ENCODE peak calls at places on chromosomes 6 and 20, in eight cellular contexts. H, R, O, T, L, B, I and K are unnamed samples.

GRCh38 chr6:167706313-167707109 is 120.2 kb upstream of the AFDN start:
- DNase-seq in B (no peak), L (no peak), I (peak; percentile 65), H (no peak), O (no peak), R (no peak), T (no peak), K (no peak)

GRCh38 chr20:38875170-38875993 is 50.8 kb upstream of the FAM83D start:
- DNase-seq in T (no peak), L (no peak), O (no peak), I (peak; percentile 60), B (peak; percentile 76), R (peak; percentile 42), H (no peak), K (peak; percentile 17)

GRCh38 chr20:24879875-24880274 is 69.2 kb upstream of the CST7 start:
- DNase-seq in T (no peak), B (no peak), O (no peak), L (no peak), I (no peak), H (no peak), R (no peak), K (no peak)

GRCh38 chr6:684831-685636 is 7.9 kb downstream of the EXOC2 start:
- DNase-seq in I (peak; percentile 36), L (no peak), O (peak; percentile 40), T (peak; percentile 37), R (no peak), H (peak; percentile 63), B (no peak), K (no peak)

GRCh38 chr6:33410711-33411631 is at the start of gene PHF1:
- DNase-seq in R (no peak), B (peak; percentile 84), O (peak; percentile 74), L (no peak), T (no peak), I (peak; percentile 75), H (peak; percentile 80), K (peak; percentile 84)

GRCh38 chr6:127117979-127118504 is 429 bp upstream of the RSPO3 start:
- DNase-seq in R (peak; percentile 18), O (peak; percentile 71), L (no peak), H (no peak), I (no peak), T (no peak), B (no peak), K (no peak)

GRCh38 chr6:169851641-169852503 is 100.5 kb downstream of the ERMARD start:
- DNase-seq in I (no peak), O (peak; percentile 46), H (no peak), T (peak; percentile 39), R (peak; percentile 37), B (no peak), L (no peak), K (no peak)

GRCh38 chr6:157747395-157747794 is 75.7 kb upstream of the SNX9 start:
- DNase-seq in H (no peak), R (no peak), T (no peak), L (no peak), O (no peak), B (no peak), I (no peak), K (no peak)

GRCh38 chr20:41173791-41174341 is 36.5 kb downstream of the PLCG1 start:
- DNase-seq in T (no peak), B (peak; percentile 5), I (no peak), R (peak; percentile 20), O (peak; percentile 17), L (no peak), H (no peak), K (peak; percentile 10)

GRCh38 chr6:129686941-129687627 is 22.9 kb downstream of the ARHGAP18 start:
- DNase-seq in O (no peak), R (no peak), H (peak; percentile 52), I (no peak), L (no peak), B (peak; percentile 38), T (no peak), K (no peak)

GRCh38 chr6:53673138-53673801 is 7.7 kb upstream of the KLHL31 start:
- DNase-seq in I (no peak), L (no peak), O (no peak), B (no peak), H (peak; percentile 83), T (peak; percentile 28), R (no peak), K (no peak)

GRCh38 chr6:105991561-105992314 is 94.4 kb upstream of the PRDM1 start:
- DNase-seq in B (peak; percentile 55), O (peak; percentile 67), I (no peak), L (peak; percentile 36), T (peak; percentile 12), R (peak; percentile 49), H (no peak), K (peak; percentile 26)

GRCh38 chr6:76940186-76940585 is 523.1 kb downstream of the HTR1B start:
- DNase-seq in R (no peak), T (no peak), I (no peak), L (no peak), H (no peak), O (no peak), B (no peak), K (no peak)

DNA sequence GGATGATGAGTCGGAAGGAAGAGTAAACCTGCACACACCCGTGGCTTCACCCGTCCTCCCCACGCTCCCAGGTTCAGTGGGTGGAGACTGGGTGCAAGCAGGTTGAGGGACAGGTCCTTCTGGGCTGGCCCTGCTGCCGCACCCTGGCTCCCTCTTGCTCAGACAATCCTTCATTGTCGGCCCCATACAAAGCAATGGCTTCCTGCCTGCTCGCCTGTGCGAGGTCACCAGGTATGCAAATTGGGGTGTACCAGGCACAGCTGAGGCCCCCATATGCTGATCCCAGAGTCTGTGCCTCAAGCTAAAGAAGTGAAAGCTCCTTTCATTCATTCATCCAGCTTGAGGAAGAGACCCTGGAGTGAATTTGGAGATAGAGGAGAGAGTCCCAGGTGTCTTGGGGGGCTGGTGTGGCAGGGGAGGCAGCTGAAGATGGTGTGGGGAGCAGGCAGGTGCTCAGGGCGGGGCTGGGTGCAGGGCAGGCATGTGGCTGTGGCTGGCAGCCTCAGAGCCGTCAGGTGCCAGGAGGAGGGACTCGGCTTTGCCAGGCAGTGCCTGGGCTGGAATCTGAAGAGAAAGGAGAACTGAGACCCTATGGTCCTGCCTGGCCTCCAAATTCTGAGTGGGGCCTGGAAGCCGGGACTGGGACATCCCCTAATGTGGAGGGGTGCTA is 4.7 kb downstream of the SLCO4A1 start:
- DNase-seq in O (no peak), B (peak; percentile 78), T (no peak), L (no peak), H (no peak), I (no peak), R (no peak), K (peak; percentile 61)
- TF ChIP-seq POLR2A in O (no peak), B (peak; percentile 40), T (no peak), L (no peak), H (no peak), I (no peak), R (no peak), K (no peak)

DNA sequence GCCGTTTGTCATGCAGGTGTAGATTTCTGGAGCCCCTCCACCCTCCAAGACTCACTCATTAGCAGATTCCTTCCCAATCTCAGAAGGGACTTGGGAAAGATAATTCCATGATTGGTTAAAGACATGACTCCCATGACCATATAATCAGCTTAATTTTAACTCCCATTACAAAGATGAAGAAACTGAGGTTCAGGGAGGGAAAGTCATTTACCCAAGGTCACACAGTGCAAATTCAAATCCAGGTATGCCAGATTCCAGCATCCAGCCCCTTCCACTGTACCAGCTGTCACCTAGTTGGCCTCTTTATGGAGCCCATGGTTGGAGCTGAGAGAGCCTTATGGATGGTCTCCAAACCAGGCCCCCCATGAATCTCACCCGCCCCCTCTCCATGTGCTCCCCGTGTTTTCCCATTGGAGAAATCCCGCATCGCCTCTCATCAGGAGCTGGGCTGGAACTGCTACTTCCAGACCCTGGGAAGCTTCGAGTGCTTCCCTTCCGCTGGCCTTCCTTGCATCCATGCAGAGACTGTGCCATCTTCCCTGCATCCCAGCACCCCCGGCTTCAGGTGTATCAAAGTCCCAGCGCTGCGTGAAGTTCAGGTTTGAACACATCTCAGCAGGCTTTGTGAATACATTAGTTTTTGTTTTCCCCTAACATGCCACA is 8.7 kb upstream of the MMP9 start:
- DNase-seq in I (no peak), B (no peak), T (no peak), H (no peak), O (no peak), L (no peak), R (no peak), K (no peak)
- TF ChIP-seq POLR2A in I (no peak), B (no peak), T (no peak), H (no peak), O (no peak), L (no peak), R (no peak), K (no peak)

GRCh38 chr6:41732601-41733348 is 2.6 kb downstream of the TFEB start:
- DNase-seq in O (no peak), I (peak; percentile 65), H (no peak), L (no peak), R (no peak), T (no peak), B (peak; percentile 70), K (no peak)

GRCh38 chr6:41734666-41735426 is 562 bp downstream of the TFEB start:
- DNase-seq in H (peak; percentile 71), B (peak; percentile 86), T (peak; percentile 80), R (peak; percentile 83), O (peak; percentile 75), L (peak; percentile 76), I (peak; percentile 72), K (peak; percentile 77)

GRCh38 chr6:41733349-41733706 is 2.1 kb downstream of the TFEB start:
- DNase-seq in O (no peak), L (no peak), T (no peak), I (no peak), R (no peak), H (no peak), B (no peak), K (no peak)

GRCh38 chr6:41735427-41736206 is at the start of gene TFEB:
- DNase-seq in H (peak; percentile 85), T (peak; percentile 95), R (peak; percentile 95), O (peak; percentile 98), L (peak; percentile 91), B (peak; percentile 96), I (peak; percentile 92), K (peak; percentile 95)

DNA sequence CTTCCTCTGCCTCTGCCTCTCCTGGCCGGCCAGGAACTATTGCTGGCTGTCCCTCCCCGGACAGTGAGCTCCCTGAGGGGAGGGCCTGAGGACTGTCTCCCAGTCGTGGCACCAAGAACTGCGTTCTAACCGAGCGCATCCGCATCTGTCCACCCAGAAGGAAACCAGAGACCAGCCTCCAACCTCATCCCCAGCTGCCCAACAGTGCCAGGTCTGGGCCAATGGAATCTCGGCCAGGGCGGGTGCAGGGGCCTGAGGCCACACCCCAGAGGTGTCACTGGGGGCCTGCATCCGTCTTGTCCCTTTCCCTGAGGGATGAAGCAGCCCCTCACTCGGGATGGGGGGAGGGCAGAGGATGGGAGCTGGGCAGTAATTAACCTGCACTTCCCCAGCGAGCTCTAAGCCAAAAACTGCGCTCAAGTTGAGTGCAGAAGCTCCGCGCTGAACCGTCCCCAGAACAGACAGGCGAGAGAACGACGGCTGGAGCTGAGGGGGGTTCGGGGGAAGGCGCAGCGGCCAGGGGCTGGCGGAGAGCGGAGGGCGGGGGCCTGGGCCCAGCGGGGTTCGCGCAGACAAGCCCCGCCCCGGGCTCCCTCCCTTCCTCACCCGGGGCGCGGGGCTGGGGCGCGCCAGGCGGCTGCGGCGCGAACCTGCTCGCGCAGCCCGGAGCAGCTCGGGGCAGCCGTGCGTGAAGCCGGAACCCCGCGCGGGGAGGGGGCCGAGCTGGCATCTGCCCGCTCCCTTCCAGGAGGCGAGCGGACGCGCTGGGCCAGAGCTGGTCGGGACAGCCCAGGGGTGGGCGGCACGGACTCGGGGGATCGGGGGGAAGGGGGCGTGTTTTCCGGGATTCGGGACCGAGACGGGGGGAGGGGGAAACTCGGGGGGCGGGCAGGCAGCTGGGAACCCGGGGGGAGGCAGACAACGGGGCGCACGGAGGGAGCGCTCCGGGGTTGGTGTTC is 1.4 kb downstream of the TFEB start:
- DNase-seq in R (peak; percentile 67), T (peak; percentile 89), B (peak; percentile 82), I (peak; percentile 93), H (peak; percentile 62), O (peak; percentile 86), L (peak; percentile 66), K (peak; percentile 54)
- TF ChIP-seq POLR2A in R (peak; percentile 64), T (peak; percentile 38), B (peak; percentile 38), I (peak; percentile 48), H (no peak), O (no peak), L (peak; percentile 41), K (peak; percentile 52)

GRCh38 chr6:35727935-35728662 is 8.7 kb upstream of the ARMC12 start:
- DNase-seq in R (peak; percentile 95), T (peak; percentile 90), L (peak; percentile 94), O (peak; percentile 70), H (peak; percentile 94), B (peak; percentile 96), I (peak; percentile 84), K (peak; percentile 97)
- TF ChIP-seq POLR2A in R (peak; percentile 69), T (peak; percentile 11), L (peak; percentile 72), O (peak; percentile 41), H (no peak), B (peak; percentile 89), I (no peak), K (peak; percentile 73)